ENCODE peak calls at places on chromosomes 3 and 15, in eight cellular contexts. Z is pancreas, W is colonic mucosa, Y is mesothelial cell of epicardium, U is nephron progenitor cell, S is cardiac muscle cell, H is heart right ventricle, L is AG10803. V is an unnamed sample.

GRCh38 chr15:96122077-96123027 is 208.1 kb upstream of the NR2F2 start:
- DNase-seq in W (no peak), L (no peak), U (no peak), S (no peak), Z (no peak), Y (no peak), H (no peak), V (no peak)

GRCh38 chr3:71602256-71602655 is 18.7 kb upstream of the FOXP1 start:
- DNase-seq in Y (no peak), S (no peak), W (no peak), L (no peak), H (no peak), U (no peak), Z (no peak), V (no peak)

GRCh38 chr15:69315402-69316110 is 16.8 kb downstream of the PAQR5 start:
- DNase-seq in W (no peak), Y (no peak), H (no peak), S (no peak), U (no peak), Z (no peak), L (no peak), V (no peak)

GRCh38 chr3:111173328-111173900 is 101.8 kb downstream of the NECTIN3 start:
- DNase-seq in H (no peak), L (no peak), W (no peak), U (no peak), S (no peak), Y (no peak), Z (no peak), V (no peak)

GRCh38 chr15:65917407-65917756 is 48.1 kb downstream of the RAB11A start:
- DNase-seq in H (no peak), W (no peak), U (no peak), Z (no peak), Y (no peak), L (no peak), S (no peak), V (no peak)

GRCh38 chr3:134242649-134243637 is 7.7 kb downstream of the RYK start:
- DNase-seq in W (no peak), H (no peak), U (no peak), Z (no peak), L (peak), S (peak), Y (no peak), V (no peak)

GRCh38 chr15:69881760-69882159 is 216.0 kb downstream of the TLE3 start:
- DNase-seq in W (no peak), Y (no peak), S (no peak), H (no peak), Z (no peak), L (no peak), U (no peak), V (no peak)

GRCh38 chr3:194130807-194131589 is 5.0 kb upstream of the HES1 start:
- DNase-seq in S (peak), L (peak), W (peak), Z (peak), Y (no peak), H (no peak), U (peak), V (no peak)

GRCh38 chr15:24752354-24752753 is 76.8 kb downstream of the NPAP1 start:
- DNase-seq in Y (no peak), U (peak), Z (no peak), L (no peak), S (no peak), W (no peak), H (no peak), V (no peak)

GRCh38 chr3:185796431-185797107 is 28.3 kb downstream of the IGF2BP2 start:
- DNase-seq in W (peak), L (peak), U (no peak), H (no peak), Z (peak), Y (no peak), S (peak), V (no peak)

GRCh38 chr15:22839046-22839705 is 710 bp downstream of the NIPA2 start:
- DNase-seq in Y (no peak), U (no peak), H (no peak), L (no peak), W (no peak), Z (no peak), S (peak), V (no peak)

GRCh38 chr3:188365184-188365583 is 211.2 kb downstream of the LPP start:
- DNase-seq in H (no peak), Y (no peak), Z (no peak), U (no peak), L (no peak), W (no peak), S (no peak), V (no peak)

GRCh38 chr15:89472785-89473256 is 23.6 kb downstream of the RHCG start:
- DNase-seq in U (peak), Z (no peak), Y (peak), S (peak), H (no peak), W (peak), L (peak), V (peak)

GRCh38 chr15:70170096-70170699 is 72.5 kb upstream of the TLE3 start:
- DNase-seq in W (no peak), H (no peak), L (no peak), Z (no peak), U (no peak), Y (no peak), S (no peak), V (no peak)

GRCh38 chr15:63088532-63089245 is 33.0 kb upstream of the LACTB start:
- DNase-seq in Z (no peak), H (no peak), Y (no peak), L (no peak), S (no peak), U (no peak), W (no peak), V (no peak)

GRCh38 chr15:66698318-66698961 is 3.6 kb upstream of the SMAD6 start:
- DNase-seq in U (peak), Y (peak), S (peak), H (peak), L (peak), Z (peak), W (peak), V (no peak)

GRCh38 chr3:5190147-5190791 is 2.8 kb downstream of the EDEM1 start:
- DNase-seq in Z (no peak), S (no peak), H (no peak), W (no peak), U (no peak), L (no peak), Y (no peak), V (no peak)

GRCh38 chr3:189041482-189042090 is 130.2 kb upstream of the TPRG1 start:
- DNase-seq in W (peak), U (peak), L (peak), H (no peak), S (peak), Y (no peak), Z (peak), V (no peak)

GRCh38 chr3:43098761-43099160 is 7.1 kb downstream of the POMGNT2 start:
- DNase-seq in L (no peak), W (no peak), S (no peak), Z (no peak), U (no peak), H (no peak), Y (no peak), V (no peak)

GRCh38 chr3:65960087-65960486 is 78.6 kb downstream of the MAGI1 start:
- DNase-seq in S (peak), W (no peak), Z (no peak), U (no peak), Y (no peak), H (no peak), L (peak), V (no peak)

GRCh38 chr15:60138397-60138968 is 134.4 kb downstream of the FOXB1 start:
- DNase-seq in Z (no peak), U (no peak), S (no peak), L (no peak), Y (no peak), W (no peak), H (no peak), V (no peak)

GRCh38 chr3:24299801-24300626 is 194.6 kb downstream of the THRB start:
- DNase-seq in H (no peak), Z (no peak), U (no peak), S (peak), W (no peak), L (peak), Y (no peak), V (no peak)

GRCh38 chr15:48718646-48719045 is 73.1 kb upstream of the FBN1 start:
- DNase-seq in Y (no peak), Z (no peak), U (no peak), L (peak), H (no peak), W (no peak), S (peak), V (no peak)

GRCh38 chr15:48721061-48721810 is 75.7 kb upstream of the FBN1 start:
- DNase-seq in Z (no peak), W (no peak), H (no peak), S (no peak), L (peak), Y (no peak), U (no peak), V (no peak)

GRCh38 chr15:48720646-48721045 is 75.1 kb upstream of the FBN1 start:
- DNase-seq in U (no peak), Z (no peak), S (peak), Y (no peak), W (no peak), L (peak), H (no peak), V (no peak)

GRCh38 chr15:48719668-48720067 is 74.2 kb upstream of the FBN1 start:
- DNase-seq in W (no peak), L (no peak), U (no peak), H (no peak), Z (no peak), Y (no peak), S (no peak), V (no peak)

GRCh38 chr15:48717458-48717857 is 71.9 kb upstream of the FBN1 start:
- DNase-seq in S (peak), H (no peak), U (no peak), Z (no peak), Y (no peak), W (no peak), L (peak), V (no peak)
- TF ChIP-seq CTCF in S (peak), H (no peak), U (no peak), Z (no peak), Y (no peak), W (no peak), L (peak), V (no peak)

DNA sequence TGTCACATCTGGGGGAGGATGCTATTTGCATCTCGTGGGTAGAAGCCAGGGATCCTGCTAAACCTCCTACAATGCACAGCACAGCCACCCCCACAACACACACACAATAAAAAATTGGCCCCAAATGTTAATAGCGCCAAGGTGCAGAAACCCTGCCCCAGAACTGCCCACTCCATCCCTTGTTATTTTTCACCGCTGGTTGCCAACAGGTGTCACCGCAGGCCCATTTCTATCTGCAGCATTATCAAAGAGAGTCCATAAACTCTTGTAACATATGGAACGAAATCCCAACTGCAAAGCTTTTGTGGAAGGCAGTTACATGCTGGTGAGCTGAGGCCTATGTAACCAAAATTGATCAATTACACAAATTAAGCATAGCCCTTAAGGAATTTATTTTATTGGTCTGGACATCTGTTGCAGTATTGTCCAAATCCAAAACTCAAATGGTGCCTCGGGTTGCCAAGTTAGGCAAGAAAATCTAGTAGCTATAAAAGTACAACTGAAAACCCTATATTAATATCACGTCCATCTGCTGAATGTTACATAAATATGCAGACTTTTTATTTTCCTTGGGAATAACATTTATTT is 66.2 kb downstream of the SAMMSON start:
- DNase-seq in S (no peak), Y (no peak), H (no peak), Z (no peak), W (no peak), L (no peak), U (peak), V (no peak)
- TF ChIP-seq CTCF in S (peak), Y (no peak), H (peak), Z (no peak), W (no peak), L (no peak), U (peak), V (peak)

DNA sequence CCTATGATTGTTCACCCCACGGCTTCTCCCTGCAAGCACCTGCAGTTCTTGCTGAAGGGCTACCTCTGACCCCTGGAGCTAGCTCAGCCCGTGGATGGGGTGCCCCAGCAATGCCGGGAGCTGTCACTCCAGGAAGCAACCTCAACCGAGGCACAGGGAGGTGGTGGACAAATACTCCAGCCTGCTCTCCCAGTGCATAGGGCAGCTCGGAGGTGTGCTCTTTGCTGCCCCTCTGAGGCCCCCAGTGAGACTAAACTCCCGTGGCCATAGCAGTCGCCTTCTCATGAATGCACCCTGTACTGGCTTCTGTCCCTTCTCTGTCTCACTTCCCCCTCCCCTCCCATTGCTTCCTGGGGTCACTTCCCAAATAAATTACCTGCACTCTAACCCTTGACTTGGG is 48.5 kb downstream of the LINGO1 start:
- DNase-seq in Z (no peak), H (no peak), W (no peak), Y (no peak), U (no peak), S (no peak), L (no peak), V (no peak)
- TF ChIP-seq CTCF in Z (no peak), H (peak), W (no peak), Y (no peak), U (peak), S (peak), L (peak), V (peak)

GRCh38 chr15:58852347-58852746 is 81.1 kb downstream of the SLTM start:
- DNase-seq in W (no peak), Z (no peak), L (no peak), Y (no peak), U (no peak), H (no peak), S (peak), V (no peak)
- TF ChIP-seq CTCF in W (no peak), Z (no peak), L (peak), Y (no peak), U (no peak), H (no peak), S (peak), V (peak)

GRCh38 chr3:10772230-10773161 is 43.5 kb upstream of the SLC6A11 start:
- DNase-seq in H (no peak), L (peak), Z (no peak), U (peak), W (peak), Y (no peak), S (peak), V (peak)
- TF ChIP-seq CTCF in H (no peak), L (peak), Z (no peak), U (peak), W (no peak), Y (no peak), S (no peak), V (peak)

V was measured in type B pancreatic cell.